ENCODE peak calls at places on chromosomes 12 and 14, in six cellular contexts. W, L, C, A, P and I are unnamed samples.

GRCh38 chr12:6451348-6452244 is at the start of gene TAPBPL:
- DNase-seq in L (peak), W (peak), A (peak), C (peak), P (peak), I (peak)

GRCh38 chr12:79108962-79109361 is 244.4 kb downstream of the SYT1 start:
- DNase-seq in A (no peak), C (no peak), P (no peak), W (no peak), L (no peak), I (no peak)

GRCh38 chr12:115762934-115763333 is 514.6 kb downstream of the MED13L start:
- DNase-seq in W (no peak), A (no peak), P (no peak), L (no peak), C (no peak), I (no peak)

GRCh38 chr12:22415342-22416309 is 81.1 kb upstream of the ST8SIA1 start:
- DNase-seq in A (peak), L (no peak), W (peak), C (no peak), P (no peak), I (no peak)

GRCh38 chr12:109719123-109720022 is 5.7 kb downstream of the FAM222A start:
- DNase-seq in A (no peak), W (peak), C (no peak), L (no peak), P (no peak), I (peak)

GRCh38 chr14:77598366-77599050 is 17.9 kb downstream of the SPTLC2 start:
- DNase-seq in P (no peak), A (no peak), W (no peak), C (no peak), L (no peak), I (no peak)

GRCh38 chr12:120181991-120182631 is 12.4 kb downstream of the GCN1 start:
- DNase-seq in P (no peak), C (no peak), A (no peak), L (no peak), W (no peak), I (no peak)

GRCh38 chr14:48726080-48726642 is 860.0 kb downstream of the RPS29 start:
- DNase-seq in W (no peak), L (no peak), C (no peak), P (no peak), A (no peak), I (no peak)

GRCh38 chr14:61925043-61925442 is 162.8 kb downstream of the SNAPC1 start:
- DNase-seq in P (peak), W (peak), C (no peak), A (peak), L (no peak), I (no peak)

GRCh38 chr14:95513261-95513660 is 3.2 kb downstream of the SYNE3 start:
- DNase-seq in C (no peak), A (no peak), P (no peak), W (no peak), L (no peak), I (no peak)

GRCh38 chr12:54215990-54216579 is 27.3 kb upstream of the SMUG1 start:
- DNase-seq in P (no peak), L (no peak), W (peak), A (no peak), C (no peak), I (no peak)

GRCh38 chr12:93954160-93955112 is 193.9 kb upstream of the PLXNC1 start:
- DNase-seq in W (peak), L (no peak), A (no peak), P (no peak), C (peak), I (no peak)

GRCh38 chr14:93059260-93059659 is 56.5 kb downstream of the ITPK1 start:
- DNase-seq in L (no peak), P (no peak), W (no peak), C (no peak), A (no peak), I (no peak)

GRCh38 chr12:129826273-129826672 is 77.6 kb downstream of the TMEM132D start:
- DNase-seq in P (no peak), W (no peak), C (no peak), A (no peak), L (no peak), I (no peak)

GRCh38 chr12:75553398-75553797 is 42.0 kb upstream of the KRR1 start:
- DNase-seq in W (no peak), C (no peak), L (no peak), P (no peak), A (no peak), I (no peak)